ENCODE peak calls at places on chromosomes 13 and 19, in seven cellular contexts. W, K, A, X, P, F and I are unnamed samples. For H3K36me3, the result is how much of the 10 kb centered on the place peaks cover.

GRCh38 chr19:8552810-8553209 is 24.4 kb downstream of the MYO1F start:
- DNase-seq in W (peak), K (no peak), A (peak), X (no peak), P (no peak), F (no peak), I (peak)

GRCh38 chr19:46571495-46571894 is 29.6 kb upstream of the CALM3 start:
- DNase-seq in W (peak), K (no peak), A (peak), X (peak), P (no peak), F (no peak), I (peak)

GRCh38 chr13:94662274-94662945 is 49.9 kb downstream of the SOX21 start:
- DNase-seq in W (no peak), K (no peak), A (no peak), X (no peak), P (no peak), F (no peak), I (no peak)

GRCh38 chr13:20353973-20354372 is 121.9 kb upstream of the GJB6 start:
- DNase-seq in W (no peak), K (no peak), A (peak), X (peak), P (no peak), F (no peak), I (no peak)

GRCh38 chr19:16470911-16471811 is 609 bp downstream of the EPS15L1 start:
- DNase-seq in W (no peak), K (peak), A (peak), X (peak), P (no peak), F (no peak), I (peak)

GRCh38 chr13:22926176-22927007 is 254.4 kb upstream of the SGCG start:
- DNase-seq in W (no peak), K (peak), A (peak), X (no peak), P (peak), F (no peak), I (peak)

GRCh38 chr13:36875431-36875830 is 44.6 kb downstream of the SMAD9 start:
- DNase-seq in W (no peak), K (no peak), A (no peak), X (no peak), P (no peak), F (no peak), I (no peak)

GRCh38 chr13:25222740-25223139 is 50.7 kb upstream of the AMER2 start:
- DNase-seq in W (no peak), K (no peak), A (no peak), X (no peak), P (no peak), F (no peak), I (no peak)

GRCh38 chr13:101300531-101300930 is 115.8 kb downstream of the NALCN start:
- DNase-seq in W (no peak), K (no peak), A (no peak), X (no peak), P (no peak), F (no peak), I (no peak)

GRCh38 chr13:76229281-76229680 is 593.2 kb downstream of the LMO7 start:
- DNase-seq in W (no peak), K (no peak), A (no peak), X (no peak), P (no peak), F (no peak), I (no peak)

GRCh38 chr13:83065136-83065535 is 817.1 kb downstream of the SLITRK1 start:
- DNase-seq in W (no peak), K (no peak), A (peak), X (peak), P (peak), F (no peak), I (no peak)

GRCh38 chr13:49587311-49587847 is 2.0 kb upstream of the RCBTB1 start:
- DNase-seq in W (no peak), K (no peak), A (no peak), X (no peak), P (no peak), F (no peak), I (no peak)

GRCh38 chr13:87810391-87810801 is 139.2 kb downstream of the SLITRK5 start:
- DNase-seq in W (no peak), K (no peak), A (no peak), X (no peak), P (no peak), F (no peak), I (peak)

GRCh38 chr19:39032164-39032918 is at the start of gene FBXO27:
- DNase-seq in W (no peak), K (peak), A (peak), X (peak), P (no peak), F (no peak), I (peak)

GRCh38 chr13:43664700-43665191 is 122.0 kb downstream of the ENOX1 start:
- DNase-seq in W (no peak), K (peak), A (peak), X (peak), P (peak), F (no peak), I (peak)

GRCh38 chr13:110134801-110135200 is 172.2 kb downstream of the COL4A1 start:
- DNase-seq in W (no peak), K (no peak), A (no peak), X (no peak), P (no peak), F (no peak), I (peak)

GRCh38 chr13:43159007-43159406 is 135.6 kb downstream of the DNAJC15 start:
- DNase-seq in W (no peak), K (no peak), A (peak), X (peak), P (no peak), F (no peak), I (peak)

GRCh38 chr19:45975296-45975695 is 1.6 kb upstream of the NOVA2 start:
- DNase-seq in W (no peak), K (no peak), A (no peak), X (no peak), P (no peak), F (no peak), I (no peak)

GRCh38 chr19:31591258-31591657 is 242.0 kb upstream of the TSHZ3 start:
- DNase-seq in W (no peak), K (no peak), A (no peak), X (no peak), P (no peak), F (no peak), I (no peak)

GRCh38 chr13:110706570-110707378 is 858 bp upstream of the CARS2 start:
- DNase-seq in W (no peak), K (no peak), A (no peak), X (no peak), P (no peak), F (no peak), I (no peak)

GRCh38 chr19:40612831-40613668 is 11.9 kb downstream of the LTBP4 start:
- DNase-seq in W (no peak), K (peak), A (peak), X (peak), P (no peak), F (peak), I (peak)

GRCh38 chr13:33816912-33817311 is 1.0 kb upstream of the RFC3 start:
- DNase-seq in W (no peak), K (no peak), A (no peak), X (no peak), P (no peak), F (no peak), I (no peak)

GRCh38 chr13:32840840-32841713 is 175.1 kb upstream of the KL start:
- DNase-seq in W (no peak), K (peak), A (no peak), X (no peak), P (no peak), F (no peak), I (no peak)

GRCh38 chr13:31200636-31200970 is 828 bp downstream of the B3GLCT start:
- DNase-seq in W (no peak), K (peak), A (no peak), X (peak), P (no peak), F (peak), I (no peak)

GRCh38 chr19:416416-416815 is 7.5 kb upstream of the C2CD4C start:
- DNase-seq in W (no peak), K (no peak), A (no peak), X (no peak), P (no peak), F (no peak), I (no peak)

GRCh38 chr19:46786236-46787039 is 2.0 kb downstream of the SLC1A5 start:
- DNase-seq in W (no peak), K (peak), A (peak), X (peak), P (peak), F (peak), I (peak)

GRCh38 chr13:30438286-30438685 is 16.0 kb downstream of the UBE2L5 start:
- DNase-seq in W (no peak), K (no peak), A (no peak), X (no peak), P (no peak), F (no peak), I (no peak)

GRCh38 chr19:10295305-10295846 is 5.6 kb downstream of the ICAM5 start:
- DNase-seq in W (no peak), K (peak), A (peak), X (no peak), P (no peak), F (peak), I (peak)

GRCh38 chr13:104936304-104936703 is 1599.2 kb downstream of the EFNB2 start:
- DNase-seq in W (no peak), K (no peak), A (no peak), X (peak), P (no peak), F (no peak), I (no peak)

GRCh38 chr13:78102121-78102677 is 183.6 kb upstream of the EDNRB start:
- DNase-seq in W (no peak), K (peak), A (peak), X (peak), P (peak), F (no peak), I (no peak)

GRCh38 chr19:13887039-13887438 is 10.1 kb downstream of the NANOS3 start:
- DNase-seq in W (no peak), K (no peak), A (no peak), X (no peak), P (no peak), F (peak), I (peak)

GRCh38 chr13:96710166-96710866 is 284.0 kb downstream of the OXGR1 start:
- DNase-seq in W (peak), K (no peak), A (no peak), X (peak), P (no peak), F (no peak), I (peak)

GRCh38 chr19:29524912-29525870 is 603 bp upstream of the VSTM2B start:
- DNase-seq in W (no peak), K (no peak), A (no peak), X (no peak), P (no peak), F (no peak), I (peak)

GRCh38 chr19:29526730-29527499 is 1.1 kb downstream of the VSTM2B start:
- DNase-seq in W (no peak), K (no peak), A (no peak), X (no peak), P (no peak), F (no peak), I (peak)

GRCh38 chr19:29527500-29528328 is 1.9 kb downstream of the VSTM2B start:
- DNase-seq in W (no peak), K (no peak), A (no peak), X (no peak), P (no peak), F (no peak), I (peak)

GRCh38 chr19:29524201-29524911 is 1.4 kb upstream of the VSTM2B start:
- DNase-seq in W (no peak), K (no peak), A (no peak), X (no peak), P (no peak), F (no peak), I (peak)

DNA sequence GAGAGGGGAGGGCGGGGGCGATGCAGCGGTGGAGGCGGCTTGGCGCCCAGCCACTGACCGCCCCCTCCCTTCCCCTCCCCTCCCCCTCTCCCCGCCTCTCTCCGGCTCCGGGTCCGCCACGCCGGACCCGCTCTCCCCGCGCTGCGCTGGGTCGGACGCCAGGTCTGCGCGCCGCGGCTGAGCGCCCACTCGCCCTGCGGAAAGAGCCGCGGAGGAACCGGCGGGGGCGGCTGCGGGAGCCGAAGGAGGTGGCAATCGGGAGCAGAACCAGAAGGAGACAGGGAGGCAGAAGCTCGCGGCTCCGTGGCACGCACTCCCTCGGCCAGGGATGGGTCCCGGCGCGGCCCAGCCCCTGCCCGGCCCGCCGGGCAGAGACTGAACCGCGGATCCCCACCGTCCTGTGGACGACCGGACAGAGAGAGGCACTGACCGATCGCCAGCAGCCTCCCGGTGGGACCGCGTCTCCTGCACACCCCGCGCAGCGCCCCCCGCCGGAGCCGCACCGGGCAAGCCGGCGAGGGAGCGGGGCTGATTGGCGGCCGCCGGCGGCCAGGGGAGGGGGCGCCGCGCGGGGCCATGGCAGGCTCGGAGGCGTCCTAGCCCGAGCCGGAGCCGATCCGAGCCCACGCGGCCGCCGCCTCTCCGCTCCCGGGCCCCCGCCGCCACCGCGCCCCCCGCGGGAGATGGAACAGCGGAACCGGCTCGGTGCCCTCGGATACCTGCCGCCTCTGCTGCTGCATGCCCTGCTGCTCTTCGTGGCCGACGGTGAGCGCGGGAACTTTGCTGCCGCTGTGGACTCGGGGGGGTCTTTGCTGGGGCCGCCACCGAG is at the start of gene VSTM2B:
- DNase-seq in W (no peak), K (no peak), A (no peak), X (no peak), P (no peak), F (no peak), I (peak)
- H3K4me3 ChIP-seq in W (peak), K (peak), A (peak), X (no peak), P (no peak), F (no peak), I (peak)

GRCh38 chr13:74838096-74838495 is 643.9 kb downstream of the TBC1D4 start:
- DNase-seq in W (no peak), K (no peak), A (no peak), X (no peak), P (no peak), F (no peak), I (no peak)

GRCh38 chr13:74841123-74841522 is 640.8 kb downstream of the TBC1D4 start:
- DNase-seq in W (no peak), K (no peak), A (no peak), X (no peak), P (no peak), F (no peak), I (no peak)

GRCh38 chr13:74835579-74835978 is 646.4 kb downstream of the TBC1D4 start:
- DNase-seq in W (no peak), K (no peak), A (no peak), X (no peak), P (no peak), F (no peak), I (no peak)

GRCh38 chr13:74839656-74840055 is 642.3 kb downstream of the TBC1D4 start:
- DNase-seq in W (no peak), K (no peak), A (peak), X (no peak), P (no peak), F (no peak), I (no peak)

GRCh38 chr13:74836628-74837027 is 645.3 kb downstream of the TBC1D4 start:
- DNase-seq in W (no peak), K (no peak), A (no peak), X (no peak), P (no peak), F (no peak), I (no peak)
- H3K36me3 ChIP-seq in W (under half), K (under half), A (under half), X (under half), P (under half), F (under half), I (under half)

GRCh38 chr19:23313196-23313595 is 63.0 kb upstream of the ZNF724 start:
- DNase-seq in W (no peak), K (no peak), A (no peak), X (no peak), P (no peak), F (no peak), I (no peak)

GRCh38 chr19:23314505-23315241 is 64.5 kb upstream of the ZNF724 start:
- DNase-seq in W (no peak), K (no peak), A (no peak), X (no peak), P (no peak), F (no peak), I (no peak)

GRCh38 chr19:23312515-23312914 is 62.3 kb upstream of the ZNF724 start:
- DNase-seq in W (no peak), K (no peak), A (no peak), X (no peak), P (no peak), F (no peak), I (no peak)

GRCh38 chr19:23321953-23322549 is 71.9 kb upstream of the ZNF724 start:
- DNase-seq in W (no peak), K (no peak), A (peak), X (no peak), P (no peak), F (no peak), I (no peak)

GRCh38 chr19:23318143-23318542 is 67.9 kb upstream of the ZNF724 start:
- DNase-seq in W (no peak), K (no peak), A (no peak), X (no peak), P (no peak), F (no peak), I (no peak)
- H3K4me3 ChIP-seq in W (no peak), K (no peak), A (no peak), X (no peak), P (no peak), F (no peak), I (no peak)

DNA sequence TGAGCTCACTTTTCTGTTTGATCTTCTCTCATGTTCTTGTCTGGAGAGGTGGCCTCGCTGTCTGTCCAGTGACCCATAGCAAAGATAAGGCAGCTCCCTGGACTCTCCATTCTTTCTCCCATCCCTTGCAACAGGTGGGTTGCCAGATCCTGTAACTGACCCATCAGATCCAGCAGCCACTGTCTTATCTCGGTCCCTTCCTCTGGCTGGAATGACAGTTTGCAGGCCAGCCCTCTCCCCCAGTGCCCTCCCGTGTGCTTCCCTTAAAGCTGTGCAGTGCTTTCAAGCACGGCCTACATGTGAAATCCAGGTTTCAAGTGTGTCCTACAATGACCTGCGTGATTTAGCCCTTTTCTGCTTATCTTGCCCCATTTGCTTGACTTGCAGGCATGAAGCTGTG is 3.7 kb downstream of the GTF3A start:
- DNase-seq in W (no peak), K (no peak), A (no peak), X (no peak), P (no peak), F (no peak), I (no peak)
- H3K36me3 ChIP-seq in W (half or more), K (half or more), A (under half), X (half or more), P (under half), F (under half), I (under half)

GRCh38 chr19:50549927-50550593 is 18.2 kb downstream of the LRRC4B start:
- DNase-seq in W (no peak), K (no peak), A (no peak), X (no peak), P (no peak), F (no peak), I (no peak)

GRCh38 chr19:50551034-50551712 is 17.1 kb downstream of the LRRC4B start:
- DNase-seq in W (no peak), K (no peak), A (no peak), X (no peak), P (no peak), F (no peak), I (peak)

GRCh38 chr19:50551713-50552187 is 16.5 kb downstream of the LRRC4B start:
- DNase-seq in W (no peak), K (no peak), A (peak), X (peak), P (no peak), F (no peak), I (peak)

GRCh38 chr19:50549059-50549926 is 18.9 kb downstream of the LRRC4B start:
- DNase-seq in W (no peak), K (no peak), A (no peak), X (no peak), P (no peak), F (no peak), I (no peak)

GRCh38 chr19:50550594-50550966 is 17.7 kb downstream of the LRRC4B start:
- DNase-seq in W (no peak), K (no peak), A (no peak), X (no peak), P (no peak), F (no peak), I (no peak)
- H3K4me3 ChIP-seq in W (peak), K (peak), A (peak), X (no peak), P (no peak), F (no peak), I (peak)

GRCh38 chr13:113178896-113179167 is 20.4 kb downstream of the PROZ start:
- DNase-seq in W (no peak), K (no peak), A (no peak), X (no peak), P (no peak), F (no peak), I (no peak)
- H3K36me3 ChIP-seq in W (half or more), K (half or more), A (under half), X (half or more), P (under half), F (under half), I (under half)

GRCh38 chr19:2302319-2303208 is 5.4 kb downstream of the LINGO3 start:
- DNase-seq in W (no peak), K (peak), A (peak), X (peak), P (no peak), F (no peak), I (peak)
- H3K4me3 ChIP-seq in W (peak), K (peak), A (no peak), X (no peak), P (no peak), F (no peak), I (no peak)